ENCODE peak calls at places on chromosomes 2 and 18, in five cellular contexts. Y, H, Z, M and N are unnamed samples.

GRCh38 chr18:8818982-8819381 is 113.6 kb downstream of the MTCL1 start:
- DNase-seq in M (no peak), Y (no peak), Z (no peak), H (no peak), N (no peak)

GRCh38 chr18:45686892-45687611 is 36.9 kb upstream of the SLC14A1 start:
- DNase-seq in M (no peak), H (no peak), Y (no peak), Z (no peak), N (no peak)

GRCh38 chr2:60641866-60642788 is 88.7 kb upstream of the BCL11A start:
- DNase-seq in H (no peak), Y (peak), Z (peak), M (peak), N (no peak)

GRCh38 chr2:161017780-161018440 is 142.3 kb upstream of the TANK start:
- DNase-seq in H (no peak), Y (no peak), Z (no peak), M (no peak), N (no peak)

GRCh38 chr2:26649322-26649721 is 8.2 kb upstream of the CIB4 start:
- DNase-seq in H (no peak), M (no peak), Z (no peak), Y (no peak), N (no peak)

GRCh38 chr2:8488001-8488738 is 193.7 kb upstream of the ID2 start:
- DNase-seq in M (no peak), Z (no peak), H (peak), Y (peak), N (no peak)

GRCh38 chr2:235639387-235639786 is 145.5 kb downstream of the AGAP1 start:
- DNase-seq in Y (no peak), Z (no peak), M (no peak), H (no peak), N (no peak)

GRCh38 chr2:111659361-111660281 is 224.4 kb downstream of the ANAPC1 start:
- DNase-seq in Y (no peak), H (no peak), M (peak), Z (peak), N (peak)

GRCh38 chr2:235143789-235144188 is 192.0 kb downstream of the SH3BP4 start:
- DNase-seq in M (no peak), H (no peak), Z (no peak), Y (no peak), N (no peak)

GRCh38 chr2:237956402-237956736 is 10.4 kb upstream of the UBE2F start:
- DNase-seq in Z (no peak), Y (peak), H (no peak), M (no peak), N (no peak)

GRCh38 chr2:144481109-144481508 is 38.8 kb downstream of the ZEB2 start:
- DNase-seq in M (no peak), H (no peak), Z (no peak), Y (no peak), N (no peak)

GRCh38 chr2:233430091-233430490 is 75.8 kb downstream of the DGKD start:
- DNase-seq in H (no peak), M (no peak), Z (no peak), Y (no peak), N (peak)

GRCh38 chr2:231228223-231228622 is 29.8 kb downstream of the ARMC9 start:
- DNase-seq in M (no peak), H (peak), Z (no peak), Y (no peak), N (no peak)

GRCh38 chr2:174332607-174333001 is 2.1 kb upstream of the SP9 start:
- DNase-seq in Z (no peak), H (no peak), Y (peak), M (no peak), N (no peak)
- TF ChIP-seq EZH2 in Z (no peak), H (no peak), Y (no peak), M (no peak), N (no peak)

GRCh38 chr18:48951448-48952286 is 902 bp upstream of the SMAD7 start:
- DNase-seq in Y (peak), Z (no peak), H (no peak), M (peak), N (no peak)

GRCh38 chr18:48954837-48955527 is 4.2 kb upstream of the SMAD7 start:
- DNase-seq in H (no peak), Z (no peak), M (no peak), Y (no peak), N (peak)

GRCh38 chr18:48950536-48951447 is at the start of gene SMAD7:
- DNase-seq in M (no peak), Y (no peak), H (no peak), Z (no peak), N (no peak)

GRCh38 chr18:48953096-48953706 is 2.4 kb upstream of the SMAD7 start:
- DNase-seq in M (no peak), Y (no peak), Z (no peak), H (no peak), N (no peak)

DNA sequence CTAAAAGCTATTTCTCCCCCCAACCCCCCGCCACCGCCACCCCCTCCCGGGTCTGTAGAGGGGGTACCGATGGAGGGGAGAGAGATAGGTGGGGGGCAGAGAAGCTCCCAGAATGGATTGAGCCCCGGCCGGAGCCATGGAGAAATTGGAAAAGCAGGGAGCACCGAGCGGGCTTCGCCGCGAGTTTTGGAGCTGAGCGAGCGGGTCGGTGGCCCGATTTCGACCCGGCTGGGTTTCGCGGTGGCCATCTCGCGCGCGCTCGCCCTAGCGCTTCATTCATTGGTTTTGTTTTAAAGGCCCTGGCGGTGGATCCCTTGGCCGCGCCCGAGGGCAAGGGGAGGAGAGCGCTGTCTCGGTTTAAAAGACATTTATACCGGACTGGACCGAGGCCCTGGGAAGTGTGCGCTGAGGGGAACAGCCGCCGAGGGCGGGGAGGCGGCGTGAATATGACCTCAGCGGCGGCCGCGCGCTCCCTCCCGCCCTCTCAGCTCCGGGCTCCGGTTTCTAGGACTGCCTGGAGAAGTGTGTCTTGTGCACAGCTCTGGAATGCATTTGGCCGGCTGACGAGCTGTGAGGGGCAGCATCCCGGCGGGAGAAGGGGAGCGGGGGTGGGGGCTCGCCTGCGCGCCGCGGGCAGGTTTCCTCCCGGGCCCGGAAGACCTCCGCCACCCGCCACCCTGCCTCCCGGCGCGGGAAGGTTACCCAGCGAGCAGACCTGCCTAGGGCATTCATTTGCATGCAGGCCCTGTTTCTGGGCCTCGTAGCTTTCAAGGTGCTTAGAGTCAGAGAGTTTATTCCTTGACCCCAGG is 1.7 kb upstream of the SMAD7 start:
- DNase-seq in Z (no peak), Y (peak), M (no peak), H (no peak), N (no peak)
- TF ChIP-seq CTCF in Z (no peak), Y (no peak), M (no peak), H (no peak), N (no peak)

DNA sequence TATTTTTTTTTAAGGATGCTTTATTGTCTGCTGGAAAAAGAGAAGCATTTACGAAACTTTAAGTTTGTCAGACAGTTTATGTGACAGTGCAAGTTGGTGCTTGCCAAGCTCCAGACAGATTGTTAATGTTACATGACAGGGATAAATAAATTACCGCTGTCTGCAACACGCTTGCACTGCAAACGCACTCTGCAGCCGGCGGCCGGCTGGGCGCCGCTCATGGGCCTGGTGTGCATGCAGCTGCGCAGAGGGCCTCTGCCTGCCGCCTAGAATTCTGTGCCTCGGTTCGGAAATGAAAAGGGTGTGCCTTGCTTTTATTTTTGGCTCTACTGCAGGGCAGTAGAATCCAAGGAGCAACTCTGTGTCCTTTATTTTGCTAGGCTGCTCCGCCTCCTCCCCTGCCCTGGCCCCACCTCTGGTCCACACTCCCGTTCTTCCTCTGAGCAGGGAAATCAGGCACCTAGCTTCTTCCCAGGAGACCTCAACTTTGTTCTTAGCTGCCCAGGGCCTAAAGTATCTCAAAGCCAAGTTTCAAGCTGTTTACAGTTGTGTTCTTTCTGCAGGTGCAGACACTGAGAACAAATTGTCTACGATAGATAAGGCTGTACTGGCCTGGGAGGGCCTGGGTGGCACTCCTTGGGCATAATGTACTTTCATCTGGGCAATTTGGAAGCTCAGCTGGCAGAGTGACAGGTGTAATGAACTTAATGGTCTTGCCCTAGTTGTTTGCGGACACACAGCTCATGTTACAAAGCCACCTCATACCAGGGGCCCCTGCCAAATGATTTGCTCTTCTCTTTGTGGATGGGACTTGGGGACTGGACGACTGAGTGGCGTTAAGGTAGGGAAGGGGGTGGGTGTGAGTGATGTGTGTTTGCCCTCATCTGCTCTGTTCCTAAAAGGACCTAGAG is 4.1 kb downstream of the LDLRAD4 start:
- DNase-seq in Y (no peak), H (no peak), M (peak), Z (no peak), N (no peak)
- TF ChIP-seq EZH2 in Y (no peak), H (no peak), M (no peak), Z (no peak), N (peak)

GRCh38 chr2:219620546-219620945 is 6.9 kb upstream of the SLC4A3 start:
- DNase-seq in H (no peak), Z (no peak), Y (no peak), M (no peak), N (no peak)

GRCh38 chr2:219616550-219616949 is 10.9 kb upstream of the SLC4A3 start:
- DNase-seq in Z (no peak), Y (no peak), M (no peak), H (no peak), N (no peak)

GRCh38 chr2:219622472-219622871 is 5.0 kb upstream of the SLC4A3 start:
- DNase-seq in Z (no peak), M (no peak), H (no peak), Y (no peak), N (no peak)

GRCh38 chr2:219618733-219619122 is 8.7 kb upstream of the SLC4A3 start:
- DNase-seq in H (no peak), Z (no peak), Y (no peak), M (no peak), N (no peak)

GRCh38 chr2:219619235-219619634 is 8.2 kb upstream of the SLC4A3 start:
- DNase-seq in H (no peak), M (no peak), Y (peak), Z (no peak), N (no peak)
- TF ChIP-seq CTCF in H (no peak), M (peak), Y (peak), Z (no peak), N (no peak)

DNA sequence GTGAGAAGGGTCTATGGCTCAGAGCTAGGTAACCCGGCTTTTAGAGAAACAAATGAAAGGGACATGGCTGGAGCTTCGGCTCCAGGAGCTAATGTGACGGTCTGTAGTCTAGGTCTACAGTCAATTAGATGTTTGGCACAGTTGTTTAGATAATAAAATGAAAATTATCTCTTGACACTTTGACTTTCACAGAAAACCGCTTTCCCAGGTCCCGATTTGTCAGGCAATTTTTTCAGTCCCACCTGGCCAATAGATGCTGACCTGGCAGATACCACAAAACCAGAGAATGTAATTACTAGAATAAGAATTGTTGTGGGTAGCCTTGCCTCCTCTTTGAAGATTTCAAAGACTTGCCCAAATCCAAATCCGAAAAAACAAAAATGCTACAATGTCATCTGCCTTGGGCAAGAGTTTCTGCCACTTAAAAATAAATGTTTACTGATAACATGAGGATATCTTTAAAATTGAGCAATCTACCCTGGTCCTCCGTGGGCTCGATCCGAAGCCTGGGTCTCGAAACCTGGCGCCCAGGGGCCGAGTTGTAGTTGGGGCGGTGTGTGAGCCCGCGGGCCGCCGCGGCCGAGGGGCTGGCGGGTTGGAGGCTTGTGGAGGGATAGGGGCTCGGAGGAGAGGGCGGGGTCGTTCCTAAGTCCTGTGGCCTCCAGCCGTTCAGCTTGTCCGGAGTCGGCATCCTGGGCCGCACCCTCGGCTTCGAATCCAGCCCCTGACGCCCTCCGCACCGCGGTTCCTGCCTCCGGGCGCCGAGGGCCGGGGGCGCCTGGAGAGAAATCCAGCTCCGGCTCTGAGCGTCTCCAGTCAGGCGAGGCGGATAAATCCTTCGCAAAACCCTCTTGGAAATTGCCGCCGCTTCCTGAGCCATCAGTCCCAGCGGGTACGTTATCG is 2.3 kb downstream of the EMX1 start:
- DNase-seq in H (no peak), Y (peak), M (no peak), Z (no peak), N (no peak)
- TF ChIP-seq EZH2 in H (peak), Y (peak), M (no peak), Z (no peak), N (no peak)

GRCh38 chr18:80198994-80199748 is 48.1 kb downstream of the PARD6G start:
- DNase-seq in Z (no peak), H (no peak), Y (no peak), M (no peak), N (no peak)

GRCh38 chr18:80201739-80202138 is 45.6 kb downstream of the PARD6G start:
- DNase-seq in Z (no peak), M (no peak), Y (no peak), H (no peak), N (no peak)

GRCh38 chr18:80200932-80201672 is 46.2 kb downstream of the PARD6G start:
- DNase-seq in Z (no peak), M (no peak), H (no peak), Y (no peak), N (no peak)

GRCh38 chr18:80198391-80198790 is 48.9 kb downstream of the PARD6G start:
- DNase-seq in Y (no peak), M (no peak), H (no peak), Z (no peak), N (no peak)

GRCh38 chr18:80200171-80200931 is 47.0 kb downstream of the PARD6G start:
- DNase-seq in Z (no peak), Y (peak), H (no peak), M (peak), N (no peak)
- TF ChIP-seq CTCF in Z (no peak), Y (peak), H (no peak), M (peak), N (peak)

DNA sequence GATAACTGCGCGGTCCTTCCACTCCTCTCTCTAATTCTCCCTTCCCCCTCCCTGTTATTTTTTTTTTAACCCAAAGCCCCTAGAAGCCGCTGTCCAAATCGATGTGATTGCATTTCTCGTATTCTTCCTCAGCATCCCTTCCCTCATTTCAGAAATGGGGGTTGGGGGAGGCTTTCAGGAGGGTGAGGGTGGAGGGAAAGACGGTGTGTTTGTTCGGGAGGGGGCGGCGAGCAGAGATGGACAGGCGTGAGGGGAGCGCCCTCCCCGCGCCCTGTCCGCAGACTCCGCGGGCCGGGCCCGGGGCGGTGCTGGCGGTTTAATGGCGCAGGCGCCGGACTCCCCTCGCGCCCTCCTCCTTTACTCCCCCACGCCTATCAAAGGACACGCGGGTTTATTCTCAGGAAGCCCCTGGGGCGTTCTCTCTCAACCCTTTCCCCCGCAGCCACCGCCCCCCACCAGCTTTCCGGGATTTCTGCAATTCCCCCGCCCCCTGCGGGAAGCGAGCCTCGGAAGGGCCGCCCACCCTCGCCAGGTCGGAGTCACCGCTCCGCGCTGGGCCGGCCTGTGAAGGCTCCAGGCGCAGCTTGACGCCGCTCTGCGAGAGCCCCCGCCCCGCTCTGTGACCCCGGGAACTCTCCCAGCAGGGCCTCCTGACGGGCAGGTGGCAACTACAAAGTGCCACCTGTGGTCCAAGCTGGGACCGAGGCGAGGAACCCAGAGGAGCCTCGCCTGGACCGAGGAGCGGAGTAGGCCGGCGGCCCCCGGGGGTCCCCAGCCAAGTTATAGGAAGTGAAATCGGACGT is 981 bp downstream of the ST8SIA3 start:
- DNase-seq in M (no peak), Z (no peak), H (no peak), Y (peak), N (no peak)
- TF ChIP-seq EZH2 in M (no peak), Z (no peak), H (no peak), Y (no peak), N (peak)

GRCh38 chr2:156065912-156066311 is 266.6 kb downstream of the NR4A2 start:
- DNase-seq in Y (no peak), M (peak), Z (no peak), H (no peak), N (no peak)
- TF ChIP-seq CTCF in Y (peak), M (no peak), Z (peak), H (peak), N (peak)